ENCODE peak calls at places on chromosomes 7 and 10, in nine cellular contexts. I is upper lobe of right lung, G is mammary epithelial cell, S is body of pancreas, D is mucosa of descending colon, H is GM06990, L is cardiac fibroblast, Y is left ventricle myocardium inferior, R is uterus. F is an unnamed sample.

GRCh38 chr10:16773334-16773733 is 43.9 kb downstream of the RSU1 start:
- DNase-seq in G (no peak), R (no peak), H (no peak), Y (no peak), D (no peak), I (no peak), S (no peak), L (no peak), F (no peak)

GRCh38 chr7:2157473-2158279 is 75.1 kb downstream of the MAD1L1 start:
- DNase-seq in G (no peak), D (peak), L (peak), S (no peak), R (peak), H (no peak), Y (peak), I (peak), F (peak)

GRCh38 chr7:87810130-87810529 is 66.0 kb downstream of the SLC25A40 start:
- DNase-seq in H (no peak), I (no peak), S (no peak), G (no peak), L (no peak), Y (no peak), D (no peak), R (no peak), F (no peak)

GRCh38 chr7:35430547-35431153 is 176.8 kb upstream of the TBX20 start:
- DNase-seq in D (no peak), R (no peak), H (no peak), Y (no peak), G (peak), I (no peak), L (peak), S (no peak), F (no peak)

GRCh38 chr10:84783386-84783785 is 455.0 kb downstream of the CCSER2 start:
- DNase-seq in Y (no peak), I (no peak), L (peak), R (no peak), D (peak), G (peak), H (no peak), S (peak), F (peak)

GRCh38 chr7:3194501-3195141 is 106.4 kb upstream of the SDK1 start:
- DNase-seq in S (peak), D (no peak), R (no peak), H (no peak), I (no peak), G (peak), Y (no peak), L (peak), F (peak)

GRCh38 chr7:77800158-77800557 is 1.6 kb downstream of the PHTF2 start:
- DNase-seq in I (no peak), S (no peak), D (no peak), L (peak), Y (no peak), G (no peak), H (peak), R (no peak), F (no peak)

GRCh38 chr7:28068811-28069216 is 111.8 kb downstream of the JAZF1 start:
- DNase-seq in L (peak), R (no peak), D (no peak), G (peak), I (no peak), Y (no peak), S (no peak), H (no peak), F (peak)

GRCh38 chr10:83167081-83167480 is 972.2 kb upstream of the GHITM start:
- DNase-seq in L (no peak), G (no peak), Y (no peak), I (no peak), D (no peak), R (no peak), S (no peak), H (no peak), F (no peak)

GRCh38 chr10:17671307-17671706 is 27.4 kb downstream of the STAM start:
- DNase-seq in R (no peak), G (peak), H (no peak), D (no peak), L (no peak), Y (no peak), S (no peak), I (no peak), F (no peak)

GRCh38 chr7:95915731-95916130 is 143.4 kb downstream of the DYNC1I1 start:
- DNase-seq in H (no peak), S (no peak), I (no peak), R (no peak), D (no peak), L (no peak), G (no peak), Y (no peak), F (no peak)

GRCh38 chr10:106795619-106796018 is 368.9 kb downstream of the SORCS1 start:
- DNase-seq in Y (peak), G (no peak), L (no peak), I (no peak), H (peak), R (peak), S (peak), D (peak), F (no peak)

DNA sequence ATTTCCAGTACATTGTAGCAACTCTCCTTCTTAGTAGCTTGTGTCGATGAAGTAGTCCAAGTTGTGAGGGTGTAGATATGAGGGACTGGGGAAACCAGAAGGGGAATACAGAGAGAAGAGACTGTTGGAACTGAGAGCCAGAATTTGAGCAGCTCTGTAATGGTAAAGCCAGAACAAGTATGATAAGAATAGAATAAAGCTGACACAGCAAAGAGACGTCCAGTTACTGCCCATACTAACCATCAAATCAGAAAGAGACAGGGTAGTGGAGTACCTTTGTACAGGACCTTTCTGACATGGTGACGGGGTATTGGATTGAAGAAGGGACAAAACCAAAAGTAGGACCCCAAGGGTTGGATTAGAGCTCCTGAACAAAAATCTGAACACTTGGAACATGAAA is 206.0 kb downstream of the SEMA3E start:
- DNase-seq in I (no peak), H (no peak), R (no peak), D (no peak), S (no peak), L (no peak), G (no peak), Y (no peak), F (no peak)
- H3K4me3 ChIP-seq in I (no peak), H (no peak), R (no peak), D (no peak), S (no peak), L (no peak), G (no peak), Y (no peak), F (no peak)

GRCh38 chr7:65937296-65937695 is 44.7 kb downstream of the GUSB start:
- DNase-seq in I (no peak), D (no peak), R (no peak), G (no peak), S (no peak), Y (no peak), H (no peak), L (no peak), F (no peak)

GRCh38 chr7:65926588-65926987 is 53.7 kb downstream of the VKORC1L1 start:
- DNase-seq in S (no peak), D (no peak), Y (no peak), G (no peak), L (no peak), H (no peak), R (no peak), I (no peak), F (no peak)

GRCh38 chr7:65927489-65928448 is 54.2 kb downstream of the GUSB start:
- DNase-seq in R (no peak), H (no peak), L (no peak), Y (no peak), S (no peak), I (no peak), D (peak), G (no peak), F (no peak)

GRCh38 chr7:65931685-65932084 is 50.3 kb downstream of the GUSB start:
- DNase-seq in Y (no peak), S (no peak), H (no peak), I (no peak), R (no peak), L (no peak), G (no peak), D (no peak), F (no peak)
- TF ChIP-seq CTCF in Y (no peak), S (no peak), H (no peak), I (no peak), R (no peak), L (no peak), G (no peak), D (no peak), F (no peak)

GRCh38 chr7:120806669-120807068 is 51.3 kb downstream of the TSPAN12 start:
- DNase-seq in L (peak), D (no peak), R (no peak), G (no peak), Y (no peak), H (no peak), I (no peak), S (no peak), F (peak)

GRCh38 chr7:120807390-120807789 is 50.6 kb downstream of the TSPAN12 start:
- DNase-seq in G (no peak), L (no peak), S (no peak), R (no peak), D (no peak), Y (no peak), H (no peak), I (no peak), F (no peak)

GRCh38 chr7:120802751-120803150 is 55.2 kb downstream of the TSPAN12 start:
- DNase-seq in D (no peak), R (no peak), H (no peak), L (no peak), S (no peak), Y (no peak), I (no peak), G (no peak), F (no peak)

GRCh38 chr7:120809260-120809659 is 48.7 kb downstream of the TSPAN12 start:
- DNase-seq in I (no peak), D (no peak), G (no peak), H (no peak), S (no peak), L (no peak), Y (no peak), R (no peak), F (no peak)

DNA sequence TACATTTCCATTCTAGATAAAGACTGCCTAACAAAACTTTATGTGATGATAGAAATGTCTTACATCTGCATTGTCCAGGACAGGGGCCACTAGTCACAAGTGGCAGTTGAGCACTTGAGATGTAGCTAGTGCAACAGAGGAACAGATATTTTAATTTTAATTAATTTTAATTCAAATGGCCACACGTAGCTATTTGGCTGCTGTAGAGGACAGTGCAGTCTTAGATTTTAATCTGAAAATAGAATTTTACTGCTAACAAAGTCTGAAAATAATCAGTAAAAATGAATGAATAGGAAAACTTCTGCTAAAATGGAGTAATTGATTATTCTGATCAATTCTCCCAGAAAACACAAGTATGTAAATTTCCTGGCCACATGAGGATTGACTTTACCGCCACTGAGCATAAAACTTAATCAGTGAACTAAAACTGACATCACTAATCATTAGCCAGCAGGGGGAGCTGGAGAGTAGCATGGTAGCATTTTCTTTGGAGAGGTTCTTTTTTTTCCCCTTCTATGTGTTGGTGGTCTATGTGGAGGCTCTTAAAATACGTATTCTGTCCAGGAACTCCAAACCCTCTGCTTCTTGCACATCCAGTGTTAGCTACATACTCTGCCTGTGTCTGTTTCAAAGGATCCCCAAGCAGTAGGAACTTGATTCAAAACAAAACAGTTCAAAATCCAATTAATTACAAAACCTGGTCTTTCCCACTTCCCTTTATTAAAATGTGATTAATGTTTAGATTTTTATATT is 52.1 kb downstream of the TSPAN12 start:
- DNase-seq in I (no peak), S (peak), R (peak), G (peak), H (peak), Y (no peak), D (peak), L (peak), F (peak)
- H3K4me3 ChIP-seq in I (no peak), S (no peak), R (no peak), G (no peak), H (no peak), Y (no peak), D (no peak), L (no peak), F (no peak)

DNA sequence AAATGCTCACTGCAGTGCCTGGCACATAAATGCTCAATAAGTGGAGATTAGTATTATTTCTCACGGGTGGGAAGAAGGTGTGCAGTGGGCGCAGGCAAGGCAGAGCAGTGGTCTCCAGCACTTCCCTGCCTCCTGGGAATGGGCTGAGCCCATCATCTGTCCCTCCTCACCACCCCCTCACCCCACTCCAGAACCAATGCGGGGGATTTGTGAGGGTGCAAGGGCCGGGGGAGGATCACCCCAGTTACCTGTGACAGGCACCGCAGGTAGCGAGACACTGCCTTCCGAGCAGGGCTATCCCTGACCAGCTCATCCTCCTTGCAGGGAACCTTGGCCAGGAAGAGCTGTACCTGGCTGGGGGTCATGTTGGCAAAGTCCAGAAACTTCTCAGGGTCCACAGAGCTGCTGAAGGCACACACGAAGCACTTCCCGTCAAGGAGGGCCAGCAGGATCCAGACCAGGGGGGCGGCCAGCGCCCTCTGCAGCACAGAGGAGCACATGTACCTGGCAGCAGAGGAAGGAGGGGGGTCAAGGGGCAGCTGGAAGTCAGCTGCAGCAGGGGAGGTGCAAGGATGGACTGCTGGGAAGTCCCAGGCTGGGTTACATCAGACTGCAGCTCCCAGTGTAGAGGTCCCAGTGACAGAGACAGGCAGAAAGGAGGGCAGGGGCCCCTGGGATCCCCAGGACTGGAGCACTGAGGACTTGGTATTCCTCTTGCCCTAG is 2.8 kb downstream of the CALHM3 start:
- DNase-seq in I (no peak), G (no peak), H (no peak), S (no peak), Y (no peak), R (no peak), L (no peak), D (no peak), F (no peak)
- TF ChIP-seq CTCF in I (no peak), G (no peak), H (peak), S (no peak), Y (no peak), R (no peak), L (peak), D (no peak), F (peak)

GRCh38 chr7:47764746-47765145 is 182.8 kb upstream of the TNS3 start:
- DNase-seq in H (no peak), I (no peak), L (no peak), R (no peak), S (no peak), G (no peak), D (no peak), Y (no peak), F (no peak)

GRCh38 chr7:47763063-47763974 is 181.4 kb upstream of the TNS3 start:
- DNase-seq in S (no peak), Y (no peak), I (no peak), D (peak), H (no peak), R (peak), L (peak), G (peak), F (peak)

GRCh38 chr7:47766151-47766550 is 182.1 kb downstream of the PKD1L1 start:
- DNase-seq in D (no peak), Y (no peak), L (no peak), S (no peak), H (no peak), G (no peak), R (no peak), I (no peak), F (no peak)

GRCh38 chr7:47762746-47763062 is 180.8 kb upstream of the TNS3 start:
- DNase-seq in D (no peak), G (no peak), H (no peak), Y (no peak), L (no peak), I (no peak), S (no peak), R (no peak), F (no peak)

GRCh38 chr7:47765373-47765979 is 182.8 kb downstream of the PKD1L1 start:
- DNase-seq in D (no peak), H (no peak), I (no peak), G (no peak), Y (no peak), L (peak), S (no peak), R (no peak), F (no peak)
- H3K4me3 ChIP-seq in D (no peak), H (no peak), I (no peak), G (no peak), Y (no peak), L (no peak), S (no peak), R (no peak), F (no peak)

GRCh38 chr7:103752995-103753394 is 236.5 kb downstream of the RELN start:
- DNase-seq in L (peak), G (peak), Y (no peak), I (no peak), R (no peak), H (no peak), D (no peak), S (no peak), F (no peak)
- TF ChIP-seq CTCF in L (peak), G (no peak), Y (no peak), I (no peak), R (no peak), H (no peak), D (no peak), S (no peak), F (peak)

GRCh38 chr10:934746-935406 is 3.4 kb upstream of the LARP4B start:
- DNase-seq in Y (no peak), H (no peak), D (no peak), G (no peak), L (no peak), I (no peak), S (no peak), R (no peak), F (no peak)

GRCh38 chr10:930415-931325 is 835 bp downstream of the LARP4B start:
- DNase-seq in H (peak), R (no peak), L (peak), S (peak), D (peak), G (peak), Y (peak), I (peak), F (peak)

GRCh38 chr10:929965-930364 is 1.5 kb downstream of the LARP4B start:
- DNase-seq in I (no peak), H (no peak), S (no peak), Y (no peak), D (no peak), G (no peak), R (no peak), L (no peak), F (no peak)

GRCh38 chr10:931326-932318 is at the start of gene LARP4B:
- DNase-seq in S (peak), L (peak), H (peak), R (peak), I (peak), G (peak), D (peak), Y (peak), F (peak)

GRCh38 chr10:932589-932988 is 1.1 kb upstream of the LARP4B start:
- DNase-seq in L (no peak), Y (no peak), G (no peak), R (peak), S (peak), I (no peak), D (no peak), H (no peak), F (no peak)
- H3K4me3 ChIP-seq in L (no peak), Y (peak), G (no peak), R (peak), S (no peak), I (peak), D (no peak), H (peak), F (no peak)

F was measured in astrocyte of the spinal cord.